ENCODE peak calls at places on chromosome 11, in six cellular contexts. I is mammary epithelial cell, M is hepatocyte, A is testis, F is OCI-LY7, K is Peyer's patch. X is an unnamed sample. For H3K9me3, the result is how much of the 10 kb centered on the place peaks cover.

GRCh38 chr11:103358251-103358650 is 249.0 kb downstream of the DYNC2H1 start:
- DNase-seq in I (no peak), M (no peak), A (no peak), F (no peak), K (no peak), X (peak)

GRCh38 chr11:68373189-68373809 is 60.9 kb downstream of the LRP5 start:
- DNase-seq in I (no peak), M (peak), A (peak), F (no peak), K (no peak), X (no peak)

GRCh38 chr11:22304337-22304961 is 33.7 kb upstream of the SLC17A6 start:
- DNase-seq in I (peak), M (peak), A (no peak), F (peak), K (no peak), X (no peak)

GRCh38 chr11:128361451-128362020 is 225.8 kb downstream of the ETS1 start:
- DNase-seq in I (no peak), M (peak), A (no peak), F (no peak), K (peak), X (no peak)

GRCh38 chr11:103644676-103645075 is 391.8 kb upstream of the DDI1 start:
- DNase-seq in I (no peak), M (no peak), A (peak), F (no peak), K (no peak), X (no peak)

GRCh38 chr11:69443138-69443967 is 38.1 kb upstream of the LINC01488 start:
- DNase-seq in I (peak), M (peak), A (peak), F (no peak), K (peak), X (peak)

GRCh38 chr11:78860720-78861422 is 286.2 kb upstream of the NARS2 start:
- DNase-seq in I (no peak), M (peak), A (no peak), F (no peak), K (no peak), X (peak)

GRCh38 chr11:57680552-57680874 is 12.6 kb downstream of the ZDHHC5 start:
- DNase-seq in I (peak), M (no peak), A (no peak), F (no peak), K (no peak), X (no peak)

GRCh38 chr11:70080763-70081162 is 2.6 kb downstream of the ANO1 start:
- DNase-seq in I (peak), M (peak), A (no peak), F (no peak), K (no peak), X (no peak)

GRCh38 chr11:89489930-89490329 is 1.2 kb downstream of the NOX4 start:
- DNase-seq in I (no peak), M (no peak), A (no peak), F (no peak), K (no peak), X (no peak)

GRCh38 chr11:125402436-125402835 is 93.6 kb downstream of the FEZ1 start:
- DNase-seq in I (peak), M (peak), A (no peak), F (no peak), K (no peak), X (no peak)

GRCh38 chr11:17218403-17218802 is 10.6 kb upstream of the PIK3C2A start:
- DNase-seq in I (peak), M (no peak), A (no peak), F (no peak), K (no peak), X (no peak)

GRCh38 chr11:45580399-45580798 is 85.0 kb downstream of the CHST1 start:
- DNase-seq in I (peak), M (peak), A (peak), F (no peak), K (no peak), X (peak)

GRCh38 chr11:85923455-85923854 is 68.3 kb downstream of the CCDC83 start:
- DNase-seq in I (no peak), M (no peak), A (no peak), F (no peak), K (no peak), X (no peak)

GRCh38 chr11:128905345-128906184 is 14.4 kb downstream of the KCNJ5 start:
- DNase-seq in I (peak), M (peak), A (no peak), F (no peak), K (peak), X (peak)

GRCh38 chr11:67411785-67412152 is 3.7 kb upstream of the CARNS1 start:
- DNase-seq in I (no peak), M (no peak), A (no peak), F (peak), K (no peak), X (no peak)

GRCh38 chr11:34960277-34960676 is 43.9 kb downstream of the PDHX start:
- DNase-seq in I (no peak), M (no peak), A (peak), F (no peak), K (no peak), X (no peak)

GRCh38 chr11:12381875-12382274 is 4.5 kb downstream of the PARVA start:
- DNase-seq in I (no peak), M (no peak), A (no peak), F (no peak), K (no peak), X (no peak)

GRCh38 chr11:12377106-12377823 is at the start of gene PARVA:
- DNase-seq in I (peak), M (peak), A (peak), F (no peak), K (peak), X (peak)

GRCh38 chr11:12380565-12381325 is 3.4 kb downstream of the PARVA start:
- DNase-seq in I (peak), M (no peak), A (no peak), F (no peak), K (no peak), X (no peak)

GRCh38 chr11:12376259-12376971 is 956 bp upstream of the PARVA start:
- DNase-seq in I (no peak), M (peak), A (peak), F (no peak), K (peak), X (no peak)

DNA sequence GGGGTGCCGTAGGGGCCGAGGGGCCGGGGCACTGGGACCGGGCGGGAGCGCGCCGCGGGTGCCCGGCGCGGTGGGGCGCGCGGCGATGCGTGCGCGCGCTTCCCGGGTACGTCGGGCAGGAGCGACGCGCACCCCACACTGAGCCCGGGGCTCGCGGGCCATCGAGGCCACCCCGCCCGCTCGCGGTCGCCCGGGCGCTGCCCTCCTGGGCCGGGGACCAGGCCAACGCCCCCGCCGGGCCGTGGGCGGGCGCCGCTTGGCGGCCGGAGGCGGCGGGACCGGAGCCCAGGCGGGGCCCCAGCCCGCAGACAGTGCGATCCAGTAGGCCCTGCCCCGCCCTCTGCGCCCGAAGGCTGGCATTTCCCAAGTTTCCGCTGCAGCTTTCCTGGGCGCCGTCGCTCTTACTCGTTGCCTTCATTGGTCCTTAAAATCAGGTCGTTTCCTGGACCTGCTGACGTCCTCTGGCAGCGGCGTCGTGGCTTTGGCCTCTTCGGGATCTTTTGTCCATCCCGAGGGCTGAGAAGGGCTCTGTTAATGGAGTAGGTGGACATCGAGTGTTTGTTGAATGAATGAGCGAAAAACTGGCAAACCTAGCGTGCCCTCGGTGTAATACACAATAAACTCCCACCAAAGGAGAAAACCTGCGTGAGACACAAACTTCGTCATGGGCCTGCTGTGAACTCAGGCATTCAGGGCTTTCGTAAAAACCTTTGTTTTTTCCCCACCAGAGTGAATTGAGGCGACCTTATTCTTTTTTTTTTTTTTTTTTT is 638 bp downstream of the PARVA start:
- DNase-seq in I (peak), M (peak), A (peak), F (no peak), K (peak), X (peak)
- H3K9me3 ChIP-seq in I (under half), M (under half), A (under half), F (under half), K (under half), X (under half)

GRCh38 chr11:33257160-33257896 is at the start of gene HIPK3:
- DNase-seq in I (peak), M (peak), A (peak), F (peak), K (peak), X (peak)

GRCh38 chr11:33258631-33259184 is 1.5 kb downstream of the HIPK3 start:
- DNase-seq in I (peak), M (no peak), A (peak), F (peak), K (no peak), X (no peak)

GRCh38 chr11:33257897-33258630 is 883 bp downstream of the HIPK3 start:
- DNase-seq in I (peak), M (peak), A (peak), F (peak), K (peak), X (peak)

GRCh38 chr11:33262016-33262638 is 4.9 kb downstream of the HIPK3 start:
- DNase-seq in I (no peak), M (no peak), A (peak), F (no peak), K (no peak), X (no peak)

DNA sequence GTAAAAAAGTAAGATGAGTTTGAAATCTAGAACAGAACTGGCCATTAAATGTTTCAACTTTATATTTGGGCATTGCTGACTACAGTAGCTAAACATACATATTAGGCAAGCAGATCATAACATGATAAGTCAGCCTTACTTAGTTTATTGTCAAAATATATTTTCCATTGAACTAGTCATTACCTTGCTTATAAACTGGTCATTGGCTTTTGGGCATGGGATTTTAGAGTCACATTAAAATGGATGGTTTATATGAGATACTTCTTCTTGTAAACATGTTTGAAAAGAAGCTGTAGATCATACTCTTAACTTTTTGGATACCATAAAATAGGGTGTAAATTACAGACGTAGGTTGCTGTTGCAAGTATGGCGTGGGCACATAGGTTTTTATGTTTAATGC is 2.7 kb downstream of the HIPK3 start:
- DNase-seq in I (no peak), M (no peak), A (no peak), F (no peak), K (no peak), X (no peak)
- H3K4me3 ChIP-seq in I (peak), M (peak), A (peak), F (peak), K (no peak), X (peak)

GRCh38 chr11:114610550-114610949 is 15.0 kb upstream of the NXPE4 start:
- DNase-seq in I (no peak), M (no peak), A (no peak), F (no peak), K (no peak), X (no peak)
- H3K9me3 ChIP-seq in I (under half), M (under half), A (under half), F (under half), K (under half), X (under half)

GRCh38 chr11:118621898-118622375 is 14.5 kb downstream of the PHLDB1 start:
- DNase-seq in I (no peak), M (no peak), A (no peak), F (no peak), K (no peak), X (no peak)
- H3K4me3 ChIP-seq in I (peak), M (peak), A (no peak), F (no peak), K (no peak), X (peak)

GRCh38 chr11:59654893-59655292 is 13.9 kb downstream of the PATL1 start:
- DNase-seq in I (no peak), M (no peak), A (no peak), F (no peak), K (no peak), X (no peak)

GRCh38 chr11:59658036-59658435 is 10.8 kb downstream of the PATL1 start:
- DNase-seq in I (no peak), M (no peak), A (no peak), F (no peak), K (no peak), X (no peak)

GRCh38 chr11:59660621-59661020 is 8.2 kb downstream of the PATL1 start:
- DNase-seq in I (no peak), M (no peak), A (no peak), F (no peak), K (no peak), X (no peak)

DNA sequence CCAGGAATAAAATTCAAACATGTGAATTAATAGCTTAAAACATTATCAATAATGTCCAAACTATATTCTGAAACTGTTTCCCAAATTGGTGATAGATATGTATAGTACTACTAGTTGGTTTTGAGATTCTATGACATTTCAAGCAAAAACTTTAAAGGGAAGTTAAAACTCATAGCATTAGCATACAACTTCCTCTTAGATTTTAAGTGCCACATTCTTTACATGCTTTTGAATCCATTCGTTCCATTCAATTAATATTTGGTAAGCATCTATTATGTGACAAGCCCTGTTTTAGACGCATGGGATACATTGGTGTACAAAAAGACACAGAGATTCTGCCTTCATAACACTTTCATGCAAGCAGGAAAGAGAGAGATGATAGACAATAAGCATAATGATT is 8.9 kb downstream of the PATL1 start:
- DNase-seq in I (no peak), M (no peak), A (no peak), F (no peak), K (no peak), X (no peak)
- H3K9me3 ChIP-seq in I (under half), M (under half), A (under half), F (under half), K (under half), X (under half)

GRCh38 chr11:66119348-66120133 is 49.5 kb downstream of the PACS1 start:
- DNase-seq in I (peak), M (peak), A (peak), F (no peak), K (no peak), X (peak)
- H3K4me3 ChIP-seq in I (no peak), M (no peak), A (no peak), F (no peak), K (no peak), X (no peak)

DNA sequence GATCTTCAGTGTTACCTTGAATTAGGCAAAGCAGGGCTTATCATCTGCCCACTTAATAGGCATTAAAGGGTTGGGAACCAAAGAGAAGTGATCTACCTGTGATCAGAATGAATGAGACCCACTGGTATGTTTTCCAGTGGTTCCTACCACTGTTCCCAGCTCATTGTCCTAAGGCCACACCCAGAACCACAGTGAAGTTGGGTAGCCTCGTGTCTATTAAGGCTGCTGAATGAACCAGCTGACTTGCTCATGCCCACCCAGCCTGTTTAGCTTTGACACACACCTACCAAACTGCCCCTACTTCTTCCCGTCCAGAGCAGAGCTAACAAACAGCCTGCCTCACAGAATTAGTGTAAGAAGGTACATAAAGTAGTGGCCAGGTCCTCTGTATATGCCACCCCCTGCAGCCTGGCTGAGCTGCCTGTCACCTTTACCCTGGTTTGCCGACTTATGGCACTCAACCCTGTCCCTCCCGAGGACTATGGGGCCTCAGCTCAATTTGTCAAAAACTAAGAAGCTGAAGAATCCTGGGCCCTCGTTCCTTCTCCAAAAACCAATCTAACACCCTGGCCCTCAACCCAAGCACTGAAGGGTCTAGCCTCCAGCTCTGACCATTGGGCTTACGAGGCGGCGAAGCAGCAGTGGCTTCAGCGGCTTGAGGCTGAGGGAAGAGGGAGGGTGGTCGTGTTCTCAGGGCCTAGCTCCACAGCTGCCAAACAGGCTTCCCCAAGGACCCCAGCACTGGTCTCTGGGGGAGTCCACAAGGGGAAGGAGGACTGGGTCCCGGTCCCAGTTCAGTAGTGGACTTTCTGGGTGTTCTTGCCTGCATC is 9.8 kb downstream of the UCP2 start:
- DNase-seq in I (no peak), M (no peak), A (no peak), F (peak), K (no peak), X (no peak)
- H3K9me3 ChIP-seq in I (under half), M (under half), A (under half), F (under half), K (under half), X (under half)

GRCh38 chr11:118263694-118264567 is at the start of gene MPZL2:
- DNase-seq in I (peak), M (peak), A (peak), F (no peak), K (peak), X (peak)

GRCh38 chr11:118259138-118259537 is 5.0 kb downstream of the MPZL2 start:
- DNase-seq in I (no peak), M (no peak), A (no peak), F (no peak), K (no peak), X (no peak)

GRCh38 chr11:118260353-118260752 is 3.7 kb downstream of the MPZL2 start:
- DNase-seq in I (no peak), M (no peak), A (no peak), F (no peak), K (no peak), X (no peak)

GRCh38 chr11:118263109-118263508 is 988 bp downstream of the MPZL2 start:
- DNase-seq in I (no peak), M (no peak), A (no peak), F (no peak), K (no peak), X (no peak)

DNA sequence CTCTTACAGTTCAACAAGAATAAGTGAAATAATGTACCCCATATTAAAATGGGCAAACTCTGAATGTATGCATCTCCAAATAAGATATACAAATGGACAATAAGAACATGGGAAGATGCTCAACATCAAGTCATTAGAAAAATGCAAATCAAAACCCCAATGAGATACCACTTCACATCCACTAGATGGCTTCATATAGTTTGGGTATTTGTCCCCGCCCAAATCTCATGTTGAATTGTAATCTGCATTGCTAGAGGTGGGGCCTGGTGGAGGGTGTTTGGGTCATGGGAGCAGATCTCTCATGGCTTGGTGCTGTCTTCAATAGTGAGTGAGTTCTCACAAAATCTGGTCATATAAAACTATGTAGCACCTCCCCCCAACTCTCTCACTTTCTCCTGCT is 5.7 kb downstream of the MPZL2 start:
- DNase-seq in I (no peak), M (no peak), A (no peak), F (peak), K (no peak), X (peak)
- H3K4me3 ChIP-seq in I (no peak), M (no peak), A (no peak), F (no peak), K (no peak), X (no peak)

GRCh38 chr11:101031713-101032112 is 97.9 kb downstream of the PGR start:
- DNase-seq in I (no peak), M (no peak), A (no peak), F (no peak), K (no peak), X (no peak)

GRCh38 chr11:101035872-101036271 is 93.7 kb downstream of the PGR start:
- DNase-seq in I (no peak), M (no peak), A (no peak), F (no peak), K (no peak), X (no peak)

GRCh38 chr11:101030015-101030414 is 99.6 kb downstream of the PGR start:
- DNase-seq in I (no peak), M (no peak), A (no peak), F (no peak), K (no peak), X (no peak)

GRCh38 chr11:101034076-101034475 is 95.5 kb downstream of the PGR start:
- DNase-seq in I (no peak), M (no peak), A (peak), F (no peak), K (no peak), X (no peak)

DNA sequence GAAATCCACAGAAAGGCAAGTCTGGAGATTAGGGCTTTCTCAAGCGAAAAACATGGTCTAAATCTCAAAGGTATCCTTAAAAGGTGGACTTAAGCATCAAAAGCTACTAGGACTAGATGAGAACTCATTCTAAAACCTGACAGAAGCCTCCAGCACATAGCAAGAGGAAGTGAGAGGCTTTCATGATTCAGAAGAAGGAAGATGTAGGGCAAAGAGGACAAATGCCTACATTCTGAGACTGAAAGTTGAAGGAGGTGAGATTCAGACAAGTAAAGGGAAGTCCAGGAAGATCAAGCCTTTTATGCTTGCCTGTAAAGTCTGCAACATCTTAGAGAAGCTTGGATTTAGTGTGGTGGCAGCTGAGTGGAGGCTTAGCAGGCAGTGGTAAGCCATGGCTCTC is 98.9 kb downstream of the PGR start:
- DNase-seq in I (no peak), M (no peak), A (no peak), F (no peak), K (no peak), X (no peak)
- H3K9me3 ChIP-seq in I (under half), M (under half), A (under half), F (under half), K (under half), X (under half)

GRCh38 chr11:8867856-8868705 is 42.9 kb upstream of the AKIP1 start:
- DNase-seq in I (peak), M (no peak), A (no peak), F (no peak), K (no peak), X (no peak)
- H3K4me3 ChIP-seq in I (no peak), M (no peak), A (no peak), F (no peak), K (no peak), X (no peak)

X was measured in Caco-2.